ENCODE peak calls at places on chromosome 18, in seven cellular contexts. Y, T, N, Z, A, W and E are unnamed samples.

GRCh38 chr18:58363767-58364540 is 264.9 kb downstream of the ALPK2 start:
- DNase-seq in Y (no peak), T (no peak), N (peak; percentile 70), Z (no peak), A (no peak), W (no peak), E (no peak)

GRCh38 chr18:22572321-22572720 is 154.6 kb upstream of the CTAGE1 start:
- DNase-seq in Y (no peak), T (no peak), N (no peak), Z (no peak), A (no peak), W (no peak), E (no peak)

GRCh38 chr18:11710578-11710977 is 21.5 kb downstream of the GNAL start:
- DNase-seq in Y (no peak), T (no peak), N (no peak), Z (no peak), A (no peak), W (no peak), E (no peak)

GRCh38 chr18:76131738-76132137 is 363.3 kb downstream of the ZNF516 start:
- DNase-seq in Y (no peak), T (no peak), N (no peak), Z (no peak), A (no peak), W (no peak), E (no peak)

GRCh38 chr18:53458266-53458665 is 766.2 kb downstream of the MBD2 start:
- DNase-seq in Y (no peak), T (no peak), N (no peak), Z (no peak), A (no peak), W (no peak), E (no peak)

GRCh38 chr18:78144669-78145068 is 834.9 kb upstream of the SALL3 start:
- DNase-seq in Y (no peak), T (no peak), N (no peak), Z (no peak), A (no peak), W (no peak), E (no peak)

GRCh38 chr18:38368886-38369285 is 803.3 kb upstream of the CELF4 start:
- DNase-seq in Y (no peak), T (no peak), N (no peak), Z (no peak), A (no peak), W (no peak), E (no peak)

GRCh38 chr18:59057969-59058368 is 81.7 kb upstream of the SEC11C start:
- DNase-seq in Y (no peak), T (no peak), N (peak; percentile 81), Z (no peak), A (no peak), W (no peak), E (no peak)

GRCh38 chr18:3248670-3249359 is 1.2 kb downstream of the MYL12A start:
- DNase-seq in Y (peak; percentile 70), T (no peak), N (peak; percentile 57), Z (peak; percentile 82), A (no peak), W (no peak), E (peak; percentile 61)

GRCh38 chr18:21262979-21263378 is 20.9 kb downstream of the GREB1L start:
- DNase-seq in Y (no peak), T (no peak), N (no peak), Z (no peak), A (no peak), W (no peak), E (no peak)

GRCh38 chr18:5707586-5707985 is 163.8 kb upstream of the EPB41L3 start:
- DNase-seq in Y (no peak), T (no peak), N (no peak), Z (no peak), A (no peak), W (no peak), E (no peak)

GRCh38 chr18:22471546-22472131 is 53.9 kb upstream of the CTAGE1 start:
- DNase-seq in Y (no peak), T (no peak), N (peak; percentile 64), Z (peak; percentile 43), A (no peak), W (no peak), E (no peak)

GRCh38 chr18:44895176-44895798 is 214.6 kb downstream of the SETBP1 start:
- DNase-seq in Y (peak; percentile 77), T (no peak), N (peak; percentile 45), Z (peak; percentile 44), A (peak; percentile 53), W (no peak), E (no peak)

GRCh38 chr18:36819621-36820020 is 9.2 kb downstream of the TPGS2 start:
- DNase-seq in Y (no peak), T (no peak), N (no peak), Z (no peak), A (no peak), W (no peak), E (no peak)

GRCh38 chr18:8929381-8929780 is 173.1 kb upstream of the NDUFV2 start:
- DNase-seq in Y (no peak), T (no peak), N (no peak), Z (no peak), A (no peak), W (no peak), E (no peak)

GRCh38 chr18:23689616-23690504 is 607 bp downstream of the LAMA3 start:
- DNase-seq in Y (peak; percentile 42), T (no peak), N (no peak), Z (no peak), A (no peak), W (no peak), E (no peak)

GRCh38 chr18:55100817-55101457 is 141.7 kb upstream of the CCDC68 start:
- DNase-seq in Y (peak; percentile 71), T (peak; percentile 12), N (peak; percentile 54), Z (no peak), A (no peak), W (no peak), E (no peak)

GRCh38 chr18:4831791-4832375 is 365.2 kb downstream of the AKAIN1 start:
- DNase-seq in Y (no peak), T (no peak), N (no peak), Z (no peak), A (no peak), W (no peak), E (no peak)

GRCh38 chr18:74114206-74114605 is 33.4 kb downstream of the FBXO15 start:
- DNase-seq in Y (no peak), T (no peak), N (peak; percentile 24), Z (no peak), A (no peak), W (no peak), E (no peak)
- H3K4me2 ChIP-seq in Y (no peak overlapping the region), T (no peak overlapping the region), N (no peak overlapping the region), Z (no peak overlapping the region), A (no peak overlapping the region), W (no peak overlapping the region), E (no peak overlapping the region)

GRCh38 chr18:7517852-7518251 is 49.3 kb upstream of the PTPRM start:
- DNase-seq in Y (no peak), T (no peak), N (no peak), Z (no peak), A (no peak), W (no peak), E (no peak)

GRCh38 chr18:7512990-7513389 is 54.1 kb upstream of the PTPRM start:
- DNase-seq in Y (no peak), T (no peak), N (no peak), Z (no peak), A (no peak), W (no peak), E (no peak)

GRCh38 chr18:7516505-7517117 is 50.5 kb upstream of the PTPRM start:
- DNase-seq in Y (no peak), T (no peak), N (no peak), Z (no peak), A (no peak), W (no peak), E (no peak)

GRCh38 chr18:7512326-7512725 is 54.8 kb upstream of the PTPRM start:
- DNase-seq in Y (no peak), T (no peak), N (no peak), Z (no peak), A (no peak), W (no peak), E (no peak)

GRCh38 chr18:7514796-7515440 is 52.2 kb upstream of the PTPRM start:
- DNase-seq in Y (no peak), T (no peak), N (no peak), Z (no peak), A (no peak), W (no peak), E (no peak)
- TF ChIP-seq CEBPB in Y (no peak), T (no peak), N (no peak), Z (no peak), A (no peak), W (no peak), E (no peak)

GRCh38 chr18:57347784-57348183 is 4.6 kb upstream of the ST8SIA3 start:
- DNase-seq in Y (no peak), T (no peak), N (no peak), Z (no peak), A (no peak), W (no peak), E (no peak)

GRCh38 chr18:57353137-57353939 is 981 bp downstream of the ST8SIA3 start:
- DNase-seq in Y (no peak), T (no peak), N (no peak), Z (no peak), A (no peak), W (no peak), E (no peak)

GRCh38 chr18:57353940-57354461 is 1.6 kb downstream of the ST8SIA3 start:
- DNase-seq in Y (peak; percentile 4), T (no peak), N (peak; percentile 17), Z (peak; percentile 26), A (no peak), W (peak; percentile 67), E (peak; percentile 2)

GRCh38 chr18:57352271-57352701 is at the start of gene ST8SIA3:
- DNase-seq in Y (no peak), T (no peak), N (no peak), Z (no peak), A (no peak), W (no peak), E (no peak)

DNA sequence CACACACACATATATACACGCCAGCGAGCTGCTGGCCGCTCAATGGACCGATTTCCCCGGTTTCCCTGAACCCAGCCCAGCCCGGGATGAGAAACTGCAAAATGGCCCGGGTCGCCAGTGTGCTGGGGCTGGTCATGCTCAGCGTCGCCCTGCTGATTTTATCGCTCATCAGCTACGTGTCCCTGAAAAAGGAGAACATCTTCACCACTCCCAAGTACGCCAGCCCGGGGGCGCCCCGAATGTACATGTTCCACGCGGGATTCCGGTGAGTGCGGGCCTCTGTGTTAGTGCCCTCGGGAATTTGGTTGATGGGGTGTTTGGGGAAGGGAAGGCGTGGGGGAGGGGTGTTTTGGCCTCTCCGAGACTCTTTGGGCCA is 392 bp downstream of the ST8SIA3 start:
- DNase-seq in Y (no peak), T (no peak), N (no peak), Z (no peak), A (no peak), W (no peak), E (no peak)
- H3K4me2 ChIP-seq in Y (no peak overlapping the region), T (no peak overlapping the region), N (no peak overlapping the region), Z (no peak overlapping the region), A (no peak overlapping the region), W (peak overlapping the region; percentile 100), E (no peak overlapping the region)

DNA sequence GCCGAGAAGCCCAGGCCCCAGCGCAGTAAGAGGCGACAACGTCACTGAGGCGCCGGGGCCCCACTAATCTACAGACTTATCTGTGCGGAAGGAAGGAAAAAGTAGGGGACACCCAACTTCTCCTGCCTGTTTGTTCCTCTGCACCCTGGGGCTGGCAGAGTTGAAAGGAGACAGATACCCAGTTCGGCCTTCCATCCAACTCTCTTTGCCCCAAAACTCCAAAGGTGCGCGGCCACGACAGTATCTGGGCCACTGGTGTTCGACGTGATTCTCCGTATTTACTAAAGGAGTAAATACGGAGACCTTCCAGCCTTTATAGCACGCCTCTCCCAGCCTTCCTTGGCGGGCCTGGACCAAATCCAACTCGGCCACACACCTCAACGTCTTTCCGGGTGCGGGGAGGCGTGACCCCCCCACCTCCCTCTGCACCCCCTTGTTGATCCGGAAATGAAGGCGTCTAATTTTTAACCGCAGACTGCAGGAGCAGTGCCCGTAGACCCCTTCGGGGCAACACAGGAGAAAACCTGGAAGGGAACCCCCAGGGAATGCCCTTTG is 1.6 kb downstream of the SMAD7 start:
- DNase-seq in Y (no peak), T (no peak), N (no peak), Z (no peak), A (no peak), W (no peak), E (no peak)
- TF ChIP-seq CEBPB in Y (no peak), T (no peak), N (no peak), Z (no peak), A (no peak), W (no peak), E (no peak)